ENCODE peak calls at places on chromosomes 12 and 14, in seven cellular contexts. C, N, D, Z, T, Q and M are unnamed samples.

GRCh38 chr12:31687101-31687527 is 27.6 kb downstream of the ETFBKMT start:
- DNase-seq in Q (no peak), N (no peak), T (no peak), C (no peak), D (no peak), Z (no peak), M (peak)

GRCh38 chr12:117819160-117819559 is 149.6 kb downstream of the KSR2 start:
- DNase-seq in Q (no peak), Z (peak), D (no peak), N (no peak), C (no peak), T (no peak), M (no peak)

GRCh38 chr12:29350080-29350479 is 30.9 kb downstream of the ERGIC2 start:
- DNase-seq in C (no peak), N (peak), Q (peak), T (no peak), D (peak), Z (no peak), M (no peak)

GRCh38 chr12:114898159-114898558 is 214.2 kb upstream of the TBX3 start:
- DNase-seq in C (no peak), Z (no peak), T (no peak), N (no peak), D (no peak), Q (no peak), M (no peak)

GRCh38 chr12:14567311-14568195 is at the start of gene PLBD1:
- DNase-seq in T (peak), Z (peak), Q (no peak), C (peak), D (peak), N (peak), M (peak)

GRCh38 chr14:23478109-23478698 is 8.7 kb downstream of the NGDN start:
- DNase-seq in D (peak), T (peak), Z (peak), C (no peak), N (peak), Q (peak), M (peak)

GRCh38 chr12:125217308-125217707 is 152.1 kb downstream of the AACS start:
- DNase-seq in D (no peak), C (no peak), Z (no peak), N (no peak), Q (no peak), T (no peak), M (no peak)

GRCh38 chr12:119241049-119241448 is 62.3 kb downstream of the HSPB8 start:
- DNase-seq in T (no peak), D (no peak), Q (no peak), C (no peak), Z (no peak), N (no peak), M (no peak)

GRCh38 chr12:38502420-38502819 is 185.8 kb downstream of the ALG10B start:
- DNase-seq in N (no peak), T (no peak), Q (no peak), Z (no peak), C (no peak), D (no peak), M (no peak)

GRCh38 chr14:24234095-24235020 is 1.6 kb downstream of the GMPR2 start:
- DNase-seq in T (no peak), Z (no peak), N (no peak), D (no peak), Q (no peak), C (no peak), M (no peak)

GRCh38 chr14:88277205-88277604 is 45.9 kb downstream of the KCNK10 start:
- DNase-seq in Q (no peak), D (no peak), N (no peak), T (no peak), C (no peak), Z (no peak), M (no peak)

GRCh38 chr12:19574606-19575005 is 135.3 kb downstream of the AEBP2 start:
- DNase-seq in D (no peak), C (no peak), Z (no peak), N (no peak), T (no peak), Q (no peak), M (no peak)

GRCh38 chr14:99137001-99137700 is 134.8 kb downstream of the BCL11B start:
- DNase-seq in N (no peak), Q (no peak), D (no peak), T (no peak), Z (no peak), C (peak), M (no peak)

GRCh38 chr14:101215266-101215665 is 311.7 kb upstream of the RTL1 start:
- DNase-seq in Q (no peak), Z (peak), D (no peak), T (peak), C (no peak), N (no peak), M (no peak)

GRCh38 chr14:34920339-34920738 is 45.2 kb upstream of the BAZ1A start:
- DNase-seq in D (no peak), Q (no peak), Z (no peak), C (no peak), N (peak), T (no peak), M (no peak)

GRCh38 chr12:76033116-76034001 is 1.8 kb upstream of the PHLDA1 start:
- DNase-seq in Q (no peak), T (no peak), Z (peak), N (peak), C (no peak), D (peak), M (no peak)

GRCh38 chr12:58301337-58302122 is 360.2 kb downstream of the ATP23 start:
- DNase-seq in Q (no peak), N (no peak), Z (no peak), C (no peak), D (no peak), T (no peak), M (no peak)

GRCh38 chr12:101619026-101619827 is 24.5 kb downstream of the MYBPC1 start:
- DNase-seq in Q (no peak), Z (no peak), N (no peak), D (no peak), T (no peak), C (no peak), M (no peak)

GRCh38 chr12:32519047-32519446 is 119.7 kb downstream of the FGD4 start:
- DNase-seq in Q (no peak), C (no peak), N (no peak), D (no peak), T (no peak), Z (no peak), M (no peak)

GRCh38 chr14:20278414-20278813 is 27.3 kb downstream of the TTC5 start:
- DNase-seq in T (no peak), Q (no peak), C (no peak), N (peak), D (no peak), Z (no peak), M (no peak)

GRCh38 chr12:15580431-15580830 is 208.8 kb downstream of the EPS8 start:
- DNase-seq in Z (no peak), T (no peak), D (no peak), Q (no peak), C (no peak), N (no peak), M (no peak)

GRCh38 chr14:82084813-82085212 is 551.2 kb upstream of the SEL1L start:
- DNase-seq in D (no peak), Z (no peak), C (no peak), T (no peak), N (no peak), Q (no peak), M (no peak)

GRCh38 chr14:82075566-82075965 is 541.9 kb upstream of the SEL1L start:
- DNase-seq in N (peak), Z (peak), D (no peak), C (no peak), T (peak), Q (no peak), M (peak)

GRCh38 chr14:82080319-82080718 is 546.7 kb upstream of the SEL1L start:
- DNase-seq in T (no peak), D (no peak), Q (no peak), N (no peak), C (no peak), Z (peak), M (no peak)

GRCh38 chr14:82079553-82079952 is 545.9 kb upstream of the SEL1L start:
- DNase-seq in Q (no peak), Z (no peak), T (no peak), N (no peak), C (no peak), D (no peak), M (no peak)
- TF ChIP-seq CTCF in Q (no peak), Z (no peak), T (no peak), N (no peak), C (no peak), D (no peak), M (no peak)

DNA sequence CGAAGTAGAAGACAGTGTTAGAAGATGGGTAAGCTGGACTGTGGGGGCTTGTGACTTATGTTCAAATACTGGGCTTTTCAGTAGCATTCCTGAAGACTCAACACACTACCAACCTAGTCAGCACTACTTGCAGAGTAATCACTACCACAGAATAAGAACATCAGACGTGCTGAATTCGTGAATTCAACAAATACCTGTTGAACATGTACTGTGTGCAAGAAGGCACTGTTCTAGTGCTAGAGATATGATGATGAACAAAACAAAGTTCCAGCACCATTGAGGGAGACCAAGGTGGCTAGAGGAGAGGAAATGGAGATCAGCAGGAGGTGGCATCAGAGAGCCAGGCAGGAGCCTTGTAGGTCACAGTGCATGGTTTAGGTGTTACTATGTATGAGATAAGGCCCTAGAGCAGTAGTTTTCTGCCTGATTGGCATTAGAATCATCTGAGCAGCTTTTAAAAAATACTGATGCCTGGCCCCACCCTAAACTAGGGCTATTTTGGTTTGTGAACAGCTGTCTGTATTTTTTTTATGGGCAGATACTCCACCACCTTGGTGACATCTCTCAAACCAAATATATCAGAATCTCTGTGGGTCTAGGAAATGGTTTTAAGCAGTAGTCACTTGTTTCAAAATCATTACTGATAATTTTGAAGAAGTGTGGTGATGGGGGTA is 26.8 kb downstream of the FERMT2 start:
- DNase-seq in C (no peak), Q (no peak), N (no peak), T (no peak), D (no peak), Z (no peak), M (no peak)
- TF ChIP-seq CTCF in C (no peak), Q (peak), N (no peak), T (no peak), D (no peak), Z (peak), M (no peak)

GRCh38 chr12:110585231-110585799 is 2.2 kb upstream of the PPTC7 start:
- DNase-seq in Z (peak), D (peak), T (peak), C (no peak), Q (no peak), N (peak), M (no peak)

GRCh38 chr12:110581951-110582285 is 1.2 kb downstream of the PPTC7 start:
- DNase-seq in T (no peak), Q (no peak), D (no peak), C (no peak), Z (no peak), N (peak), M (no peak)

GRCh38 chr12:110582286-110583136 is 607 bp downstream of the PPTC7 start:
- DNase-seq in Z (peak), C (peak), D (peak), Q (no peak), N (peak), T (peak), M (peak)

GRCh38 chr12:110579889-110580253 is 3.2 kb downstream of the PPTC7 start:
- DNase-seq in D (no peak), Z (no peak), Q (no peak), N (no peak), C (no peak), T (no peak), M (no peak)

GRCh38 chr12:110583137-110584059 is at the start of gene PPTC7:
- DNase-seq in N (peak), T (peak), C (peak), D (peak), Q (peak), Z (peak), M (peak)
- TF ChIP-seq CTCF in N (no peak), T (no peak), C (no peak), D (no peak), Q (no peak), Z (no peak), M (no peak)

GRCh38 chr12:68675098-68675842 is 11.5 kb upstream of the NUP107 start:
- DNase-seq in T (no peak), Q (no peak), N (peak), Z (peak), D (no peak), C (no peak), M (no peak)

GRCh38 chr12:68673788-68674187 is 13.0 kb upstream of the NUP107 start:
- DNase-seq in Q (no peak), Z (no peak), N (no peak), C (no peak), D (no peak), T (no peak), M (no peak)

DNA sequence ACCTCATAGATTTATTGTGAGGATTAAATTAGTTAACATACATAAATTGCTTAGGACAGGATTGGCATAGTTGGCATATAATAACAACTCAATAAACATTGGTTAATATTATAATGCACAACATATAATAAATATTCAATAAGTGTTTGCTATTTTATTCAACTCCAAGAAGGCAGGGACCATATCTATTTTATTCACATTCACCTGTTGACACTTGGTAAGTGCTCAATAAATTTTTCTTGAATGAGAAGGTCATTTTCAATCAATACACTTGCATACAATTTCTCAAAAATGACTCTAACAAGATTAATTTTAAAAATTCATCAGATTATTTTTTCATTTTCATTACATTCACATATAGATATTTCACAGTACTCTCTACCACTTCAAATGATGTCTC is 12.4 kb upstream of the NUP107 start:
- DNase-seq in T (no peak), Q (no peak), N (no peak), C (no peak), Z (no peak), D (no peak), M (no peak)
- TF ChIP-seq CTCF in T (no peak), Q (no peak), N (no peak), C (no peak), Z (no peak), D (no peak), M (no peak)